ENCODE peak calls at places on chromosome 19, in eight cellular contexts. T, H, Y, P, E, Z, N and L are unnamed samples.

GRCh38 chr19:5436101-5436947 is 18.9 kb upstream of the ZNRF4 start:
- DNase-seq in T (peak; percentile 91), H (no peak), Y (no peak), P (no peak), E (no peak), Z (peak; percentile 72), N (no peak), L (peak; percentile 100)

GRCh38 chr19:10450853-10451609 is 30.7 kb downstream of the PDE4A start:
- DNase-seq in T (no peak), H (no peak), Y (no peak), P (no peak), E (peak; percentile 93), Z (peak; percentile 9), N (no peak), L (peak; percentile 75)

GRCh38 chr19:55285225-55285890 is 1.6 kb downstream of the BRSK1 start:
- DNase-seq in T (no peak), H (no peak), Y (no peak), P (no peak), E (no peak), Z (peak; percentile 20), N (no peak), L (no peak)

GRCh38 chr19:2429917-2430570 is 2.7 kb upstream of the TIMM13 start:
- DNase-seq in T (no peak), H (no peak), Y (no peak), P (no peak), E (no peak), Z (no peak), N (no peak), L (no peak)

GRCh38 chr19:3990815-3991117 is 5.5 kb upstream of the EEF2 start:
- DNase-seq in T (no peak), H (no peak), Y (no peak), P (no peak), E (no peak), Z (no peak), N (no peak), L (no peak)

GRCh38 chr19:7480975-7481265 is 7.9 kb downstream of the PEX11G start:
- DNase-seq in T (no peak), H (no peak), Y (no peak), P (no peak), E (no peak), Z (no peak), N (no peak), L (no peak)

GRCh38 chr19:35436477-35437141 is 11.4 kb upstream of the FFAR2 start:
- DNase-seq in T (no peak), H (no peak), Y (no peak), P (no peak), E (peak; percentile 55), Z (peak; percentile 17), N (no peak), L (no peak)

GRCh38 chr19:2115324-2115723 is 18.6 kb downstream of the IZUMO4 start:
- DNase-seq in T (no peak), H (no peak), Y (no peak), P (no peak), E (no peak), Z (no peak), N (no peak), L (no peak)

GRCh38 chr19:50266896-50267295 is 62.3 kb downstream of the KCNC3 start:
- DNase-seq in T (no peak), H (no peak), Y (no peak), P (no peak), E (peak; percentile 73), Z (no peak), N (no peak), L (no peak)

GRCh38 chr19:50318438-50318837 is 10.7 kb downstream of the KCNC3 start:
- DNase-seq in T (no peak), H (no peak), Y (no peak), P (no peak), E (no peak), Z (no peak), N (no peak), L (no peak)

GRCh38 chr19:51651216-51651846 is 4.7 kb upstream of the SIGLEC14 start:
- DNase-seq in T (no peak), H (no peak), Y (no peak), P (no peak), E (no peak), Z (no peak), N (no peak), L (no peak)

GRCh38 chr19:13036366-13036976 is 41.2 kb downstream of the NFIX start:
- DNase-seq in T (peak; percentile 80), H (no peak), Y (no peak), P (no peak), E (peak; percentile 79), Z (peak; percentile 86), N (no peak), L (peak; percentile 86)

GRCh38 chr19:52889076-52889475 is 8.4 kb downstream of the ZNF320 start:
- DNase-seq in T (no peak), H (no peak), Y (no peak), P (no peak), E (no peak), Z (no peak), N (no peak), L (no peak)

GRCh38 chr19:10503002-10503789 is at the start of gene KEAP1:
- DNase-seq in T (no peak), H (no peak), Y (no peak), P (peak; percentile 77), E (peak; percentile 68), Z (peak; percentile 29), N (peak; percentile 64), L (peak; percentile 78)

GRCh38 chr19:6216996-6217751 is 62.6 kb downstream of the MLLT1 start:
- DNase-seq in T (peak; percentile 47), H (no peak), Y (no peak), P (no peak), E (no peak), Z (no peak), N (peak; percentile 55), L (peak; percentile 70)

GRCh38 chr19:10246511-10246910 is 5.5 kb upstream of the MRPL4 start:
- DNase-seq in T (no peak), H (no peak), Y (no peak), P (no peak), E (no peak), Z (no peak), N (no peak), L (no peak)